ENCODE peak calls at places on chromosomes 5 and 9, in six cellular contexts. J is body of pancreas, H is foreskin keratinocyte, B is PC-3, Q is sigmoid colon, A is WERI-Rb-1. Z is an unnamed sample.

GRCh38 chr5:137091473-137091872 is 407.7 kb downstream of the SPOCK1 start:
- DNase-seq in J (no peak), H (peak), B (peak), Q (no peak), A (no peak), Z (no peak)

GRCh38 chr5:179113945-179114641 is 53.9 kb downstream of the ZNF354C start:
- DNase-seq in J (no peak), H (no peak), B (no peak), Q (peak), A (no peak), Z (no peak)

GRCh38 chr5:50440651-50441478 is at the start of gene EMB:
- DNase-seq in J (peak), H (peak), B (peak), Q (peak), A (peak), Z (peak)

GRCh38 chr5:87302061-87302460 is 34.4 kb downstream of the RASA1 start:
- DNase-seq in J (no peak), H (peak), B (peak), Q (no peak), A (no peak), Z (peak)

GRCh38 chr5:101346447-101346846 is 443.4 kb upstream of the ST8SIA4 start:
- DNase-seq in J (no peak), H (no peak), B (no peak), Q (no peak), A (no peak), Z (no peak)

GRCh38 chr5:156474251-156474650 is 147.3 kb downstream of the SGCD start:
- DNase-seq in J (no peak), H (no peak), B (no peak), Q (peak), A (no peak), Z (no peak)

GRCh38 chr9:106704056-106704625 is 158.8 kb upstream of the ZNF462 start:
- DNase-seq in J (no peak), H (no peak), B (no peak), Q (no peak), A (no peak), Z (no peak)

GRCh38 chr9:134324359-134325095 is 1.7 kb upstream of the RXRA start:
- DNase-seq in J (no peak), H (no peak), B (peak), Q (peak), A (no peak), Z (peak)

GRCh38 chr5:115333164-115333563 is 36.7 kb upstream of the CCDC112 start:
- DNase-seq in J (no peak), H (no peak), B (no peak), Q (no peak), A (no peak), Z (no peak)

DNA sequence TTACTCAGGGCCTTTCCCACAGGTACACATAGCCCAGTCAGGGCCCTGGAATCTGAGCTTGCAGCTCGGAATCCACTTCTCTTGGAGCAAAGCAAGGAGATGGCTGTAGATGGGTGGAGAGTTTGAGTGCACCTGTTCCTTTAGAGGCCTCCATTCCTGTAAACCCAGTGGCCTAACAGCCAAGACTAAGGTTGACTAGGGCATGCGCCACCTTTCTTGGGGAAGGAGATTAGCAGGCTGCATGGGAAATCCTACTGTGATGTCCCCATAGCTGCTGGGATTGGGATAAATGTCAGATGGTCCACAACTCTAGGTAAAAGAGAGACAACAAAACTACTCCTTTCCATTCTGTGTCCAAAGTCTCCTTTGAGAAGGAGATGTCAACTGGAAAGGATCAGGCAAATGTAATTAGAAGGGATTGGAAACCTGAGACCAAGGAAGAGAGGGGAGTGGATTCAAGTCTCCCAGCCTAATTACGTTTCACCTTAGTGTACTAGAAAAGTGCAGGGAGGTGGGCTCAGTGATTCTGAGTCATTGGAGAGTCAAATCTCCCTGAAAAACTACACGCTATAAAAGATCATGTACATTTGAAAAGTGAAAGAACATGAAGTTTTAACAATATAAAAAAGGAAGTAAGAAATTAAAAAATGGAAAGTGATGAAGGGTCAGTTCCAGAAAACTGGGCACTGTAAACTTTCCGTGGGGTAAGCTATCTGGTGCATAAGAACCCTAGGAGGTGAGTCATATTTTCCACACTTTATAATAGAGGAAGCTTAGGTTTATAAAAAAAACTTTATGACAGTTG is 104.2 kb downstream of the SEC61B start:
- DNase-seq in J (no peak), H (no peak), B (peak), Q (no peak), A (peak), Z (no peak)
- TF ChIP-seq CTCF in J (no peak), H (no peak), B (no peak), Q (no peak), A (peak), Z (no peak)

GRCh38 chr5:135862744-135863143 is 28.3 kb downstream of the SLC25A48 start:
- DNase-seq in J (no peak), H (no peak), B (no peak), Q (no peak), A (no peak), Z (no peak)

GRCh38 chr5:135866044-135866443 is 29.6 kb downstream of the IL9 start:
- DNase-seq in J (no peak), H (no peak), B (no peak), Q (no peak), A (no peak), Z (no peak)

GRCh38 chr5:135861646-135862045 is 27.2 kb downstream of the SLC25A48 start:
- DNase-seq in J (no peak), H (no peak), B (no peak), Q (no peak), A (no peak), Z (no peak)

GRCh38 chr5:135867599-135867998 is 28.0 kb downstream of the IL9 start:
- DNase-seq in J (no peak), H (no peak), B (no peak), Q (no peak), A (no peak), Z (no peak)

DNA sequence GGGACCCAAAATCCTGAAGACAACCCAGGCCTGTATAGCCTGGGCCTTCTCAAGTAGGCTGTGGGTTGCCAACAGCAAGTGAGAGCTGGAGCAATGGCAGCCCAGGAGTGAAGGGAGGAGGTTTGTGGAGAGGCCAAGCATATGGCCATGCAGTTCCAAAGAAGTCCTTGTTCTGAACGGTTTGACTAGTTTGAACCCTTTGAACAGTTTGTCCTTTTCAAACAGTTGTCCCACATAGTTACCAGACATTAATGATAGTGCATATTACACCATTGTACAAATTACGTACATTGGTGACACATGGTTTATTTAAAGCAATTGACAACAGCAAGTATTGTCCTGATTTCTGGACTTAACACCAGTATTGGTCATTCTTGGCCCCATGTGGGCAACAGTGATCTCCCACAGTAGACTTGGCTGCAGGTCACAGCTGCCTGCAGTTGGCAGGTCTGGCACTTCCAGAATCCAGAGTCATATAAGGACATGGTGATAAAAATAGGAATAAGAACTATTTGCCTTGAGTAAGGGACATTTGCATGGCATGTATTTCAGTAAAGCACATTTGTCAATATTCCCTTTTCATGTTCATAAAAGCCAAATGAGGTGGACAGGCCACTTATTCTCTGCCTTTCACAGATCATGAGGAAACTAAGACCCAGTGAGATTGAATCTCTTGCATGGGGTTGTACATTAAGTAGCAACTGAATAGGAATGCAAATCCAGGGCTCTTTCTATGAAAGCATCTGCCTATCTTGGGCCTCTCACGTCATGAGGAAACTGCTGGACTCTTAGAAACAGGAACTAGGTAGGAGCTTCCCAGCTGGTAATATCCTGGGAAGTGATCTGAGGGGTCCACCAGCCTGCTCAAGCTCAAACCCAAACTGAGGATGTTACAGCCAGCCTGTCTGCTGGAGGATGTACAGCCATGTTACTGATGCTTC is 30.3 kb downstream of the SLC25A48 start:
- DNase-seq in J (no peak), H (no peak), B (no peak), Q (no peak), A (no peak), Z (no peak)
- H3K27ac ChIP-seq in J (no peak), H (no peak), B (no peak), Q (no peak), A (no peak), Z (no peak)

DNA sequence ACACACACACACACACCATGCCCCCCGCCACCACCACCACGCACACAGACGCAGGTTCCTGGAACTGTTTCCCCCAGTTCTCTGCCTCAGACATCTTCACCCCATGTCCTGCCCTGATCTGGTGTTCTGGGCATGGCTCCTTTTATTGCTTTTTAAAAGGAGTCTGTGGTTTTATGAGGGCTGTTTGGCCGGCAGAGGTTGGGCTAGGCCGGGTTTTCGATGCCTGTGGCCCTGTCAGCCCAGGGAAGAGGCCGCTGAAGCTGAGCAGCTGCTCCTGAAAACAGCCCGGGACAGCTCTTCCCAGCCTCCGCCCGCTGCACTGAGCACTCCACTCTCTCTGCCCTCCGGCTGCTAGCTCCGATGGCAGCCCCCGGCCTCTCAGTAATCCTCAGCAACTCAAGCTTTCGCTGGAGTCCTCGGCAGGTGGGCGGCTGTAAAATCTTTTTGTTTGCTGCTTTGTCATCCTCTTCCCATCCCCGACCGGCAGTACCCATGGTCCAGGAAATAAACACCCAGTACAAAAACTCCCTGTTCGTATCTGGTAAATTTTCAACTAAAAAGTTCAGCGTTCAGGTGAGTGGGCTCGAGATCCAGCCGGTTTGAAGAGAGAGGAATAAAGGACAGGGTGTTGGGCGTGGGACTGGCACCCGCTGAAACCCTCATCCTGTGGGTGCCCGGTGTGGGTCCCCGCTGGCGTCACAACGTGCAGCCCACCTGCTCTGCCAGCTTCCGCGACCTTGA is 103.0 kb upstream of the ERCC6L2 start:
- DNase-seq in J (no peak), H (no peak), B (peak), Q (peak), A (peak), Z (no peak)
- TF ChIP-seq CTCF in J (no peak), H (no peak), B (no peak), Q (no peak), A (no peak), Z (no peak)

GRCh38 chr9:129383415-129384088 is 205.5 kb upstream of the IER5L start:
- DNase-seq in J (peak), H (peak), B (peak), Q (peak), A (peak), Z (peak)
- H3K27ac ChIP-seq in J (peak), H (peak), B (peak), Q (peak), A (peak), Z (peak)

GRCh38 chr5:141342773-141343172 is 856 bp upstream of the PCDHGA3 start:
- DNase-seq in J (no peak), H (no peak), B (no peak), Q (no peak), A (no peak), Z (no peak)

GRCh38 chr5:141345327-141345726 is 1.7 kb downstream of the PCDHGA3 start:
- DNase-seq in J (no peak), H (no peak), B (no peak), Q (no peak), A (no peak), Z (no peak)

GRCh38 chr5:141338538-141339306 is at the start of gene PCDHGA2:
- DNase-seq in J (peak), H (no peak), B (peak), Q (no peak), A (peak), Z (no peak)

GRCh38 chr5:141343953-141344463 is 379 bp downstream of the PCDHGA3 start:
- DNase-seq in J (no peak), H (no peak), B (no peak), Q (no peak), A (no peak), Z (no peak)

GRCh38 chr5:141343242-141343952 is at the start of gene PCDHGA3:
- DNase-seq in J (peak), H (peak), B (no peak), Q (no peak), A (no peak), Z (no peak)
- TF ChIP-seq CTCF in J (peak), H (peak), B (no peak), Q (no peak), A (peak), Z (peak)

DNA sequence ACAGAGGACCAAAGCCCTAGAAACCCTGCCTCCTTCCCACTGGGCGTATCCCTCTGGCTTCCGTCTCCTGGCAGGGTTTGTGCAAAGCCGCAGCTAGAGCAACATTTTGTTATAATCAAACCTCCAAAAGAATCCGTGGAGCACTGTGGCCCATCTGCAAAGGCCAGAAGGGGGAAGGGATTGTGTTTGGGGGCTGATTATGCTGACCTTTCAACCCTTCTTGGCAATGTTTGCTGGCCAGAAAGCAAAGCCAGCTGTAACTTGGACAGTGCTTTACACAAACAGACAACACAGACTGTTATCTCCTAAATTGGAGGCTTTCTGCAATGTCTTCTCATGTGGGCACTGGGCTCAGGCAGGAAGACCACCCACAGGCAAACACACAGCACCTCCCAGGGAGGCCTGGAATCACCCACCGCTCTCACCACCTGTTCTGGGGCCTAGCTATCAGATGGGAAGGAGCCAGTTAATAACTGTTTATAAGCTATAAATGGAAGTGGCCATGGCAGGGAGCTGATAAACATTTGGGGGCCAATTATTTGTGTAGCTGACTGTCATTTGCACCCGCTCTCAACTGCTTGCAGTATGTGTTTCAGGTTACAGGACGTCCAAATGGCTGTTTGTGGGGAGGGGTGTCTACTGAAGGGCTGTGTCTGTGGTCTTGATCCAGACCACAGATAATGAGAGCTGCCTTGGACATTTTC is 121.6 kb upstream of the ERCC6L2 start:
- DNase-seq in J (no peak), H (no peak), B (no peak), Q (peak), A (no peak), Z (no peak)
- H3K27ac ChIP-seq in J (no peak), H (no peak), B (no peak), Q (no peak), A (no peak), Z (no peak)

Z was measured in RWPE1.